ENCODE peak calls at places on chromosomes 5 and 9, in seven cellular contexts. One of them, this sample, is unnamed.
A peak's percentile ranks its signal among the peaks of the same experiment; 100 is the strongest.

GRCh38 chr5:133398646-133399081 is 213.7 kb downstream of the FSTL4 start:
- DNase-seq in brain microvascular endothelial cell: no peak
- DNase-seq in AG04450: no peak
- DNase-seq in SJSA1: no peak
- DNase-seq in neuronal stem cell: no peak
- DNase-seq in endodermal cell: peak; percentile 17
- DNase-seq in heart left ventricle: no peak
- DNase-seq in this sample: no peak

GRCh38 chr5:78005021-78005785 is 229.1 kb upstream of the TBCA start:
- DNase-seq in brain microvascular endothelial cell: peak; percentile 38
- DNase-seq in AG04450: no peak
- DNase-seq in SJSA1: peak; percentile 20
- DNase-seq in neuronal stem cell: no peak
- DNase-seq in endodermal cell: no peak
- DNase-seq in heart left ventricle: no peak
- DNase-seq in this sample: no peak

GRCh38 chr5:134543820-134544692 is 18.6 kb downstream of the JADE2 start:
- DNase-seq in brain microvascular endothelial cell: no peak
- DNase-seq in AG04450: no peak
- DNase-seq in SJSA1: no peak
- DNase-seq in neuronal stem cell: no peak
- DNase-seq in endodermal cell: peak; percentile 41
- DNase-seq in heart left ventricle: no peak
- DNase-seq in this sample: peak; percentile 25

GRCh38 chr5:178606269-178606668 is 16.1 kb upstream of the COL23A1 start:
- DNase-seq in brain microvascular endothelial cell: no peak
- DNase-seq in AG04450: no peak
- DNase-seq in SJSA1: no peak
- DNase-seq in neuronal stem cell: no peak
- DNase-seq in endodermal cell: no peak
- DNase-seq in heart left ventricle: no peak
- DNase-seq in this sample: no peak

GRCh38 chr5:171681667-171682066 is 104.0 kb upstream of the SMIM23 start:
- DNase-seq in brain microvascular endothelial cell: peak; percentile 11
- DNase-seq in AG04450: no peak
- DNase-seq in SJSA1: no peak
- DNase-seq in neuronal stem cell: no peak
- DNase-seq in endodermal cell: no peak
- DNase-seq in heart left ventricle: no peak
- DNase-seq in this sample: no peak

GRCh38 chr5:66864240-66864884 is 268.2 kb downstream of the MAST4 start:
- DNase-seq in brain microvascular endothelial cell: peak; percentile 76
- DNase-seq in AG04450: no peak
- DNase-seq in SJSA1: peak; percentile 57
- DNase-seq in neuronal stem cell: no peak
- DNase-seq in endodermal cell: peak; percentile 61
- DNase-seq in heart left ventricle: no peak
- DNase-seq in this sample: peak; percentile 27

GRCh38 chr5:122653087-122654017 is 121.5 kb upstream of the SNX2 start:
- DNase-seq in brain microvascular endothelial cell: peak; percentile 85
- DNase-seq in AG04450: no peak
- DNase-seq in SJSA1: no peak
- DNase-seq in neuronal stem cell: no peak
- DNase-seq in endodermal cell: no peak
- DNase-seq in heart left ventricle: no peak
- DNase-seq in this sample: no peak

GRCh38 chr5:6480133-6481051 is 31.7 kb downstream of the UBE2QL1 start:
- DNase-seq in brain microvascular endothelial cell: no peak
- DNase-seq in AG04450: no peak
- DNase-seq in SJSA1: no peak
- DNase-seq in neuronal stem cell: no peak
- DNase-seq in endodermal cell: peak; percentile 63
- DNase-seq in heart left ventricle: no peak
- DNase-seq in this sample: no peak

GRCh38 chr5:156380846-156381245 is 53.9 kb downstream of the SGCD start:
- DNase-seq in brain microvascular endothelial cell: no peak
- DNase-seq in AG04450: no peak
- DNase-seq in SJSA1: no peak
- DNase-seq in neuronal stem cell: no peak
- DNase-seq in endodermal cell: no peak
- DNase-seq in heart left ventricle: no peak
- DNase-seq in this sample: no peak

GRCh38 chr5:10760033-10760975 is 730 bp downstream of the DAP start:
- DNase-seq in brain microvascular endothelial cell: peak; percentile 37
- DNase-seq in AG04450: no peak
- DNase-seq in SJSA1: peak; percentile 79
- DNase-seq in neuronal stem cell: peak; percentile 29
- DNase-seq in endodermal cell: peak; percentile 84
- DNase-seq in heart left ventricle: peak; percentile 55
- DNase-seq in this sample: no peak

GRCh38 chr9:73474002-73474600 is 322.4 kb downstream of the ANXA1 start:
- DNase-seq in brain microvascular endothelial cell: no peak
- DNase-seq in AG04450: no peak
- DNase-seq in SJSA1: no peak
- DNase-seq in neuronal stem cell: no peak
- DNase-seq in endodermal cell: no peak
- DNase-seq in heart left ventricle: no peak
- DNase-seq in this sample: no peak

GRCh38 chr9:36486454-36486932 is 86.2 kb upstream of the MELK start:
- DNase-seq in brain microvascular endothelial cell: no peak
- DNase-seq in AG04450: no peak
- DNase-seq in SJSA1: no peak
- DNase-seq in neuronal stem cell: peak; percentile 30
- DNase-seq in endodermal cell: no peak
- DNase-seq in heart left ventricle: peak; percentile 27
- DNase-seq in this sample: no peak

GRCh38 chr5:135360278-135361274 is 38.5 kb downstream of the MACROH2A1 start:
- DNase-seq in brain microvascular endothelial cell: no peak
- DNase-seq in AG04450: no peak
- DNase-seq in SJSA1: no peak
- DNase-seq in neuronal stem cell: no peak
- DNase-seq in endodermal cell: no peak
- DNase-seq in heart left ventricle: no peak
- DNase-seq in this sample: no peak

GRCh38 chr5:23730023-23730422 is 222.6 kb downstream of the PRDM9 start:
- DNase-seq in brain microvascular endothelial cell: no peak
- DNase-seq in AG04450: no peak
- DNase-seq in SJSA1: no peak
- DNase-seq in neuronal stem cell: peak; percentile 2
- DNase-seq in endodermal cell: no peak
- DNase-seq in heart left ventricle: no peak
- DNase-seq in this sample: no peak

GRCh38 chr9:15901572-15901971 is 348.7 kb downstream of the CCDC171 start:
- DNase-seq in brain microvascular endothelial cell: no peak
- DNase-seq in AG04450: no peak
- DNase-seq in SJSA1: no peak
- DNase-seq in neuronal stem cell: no peak
- DNase-seq in endodermal cell: no peak
- DNase-seq in heart left ventricle: no peak
- DNase-seq in this sample: no peak

GRCh38 chr9:134413112-134413715 is 87.0 kb downstream of the RXRA start:
- DNase-seq in brain microvascular endothelial cell: no peak
- DNase-seq in AG04450: no peak
- DNase-seq in SJSA1: no peak
- DNase-seq in neuronal stem cell: no peak
- DNase-seq in endodermal cell: no peak
- DNase-seq in heart left ventricle: no peak
- DNase-seq in this sample: no peak

GRCh38 chr5:128356011-128356410 is 182.0 kb downstream of the FBN2 start:
- DNase-seq in brain microvascular endothelial cell: no peak
- DNase-seq in AG04450: no peak
- DNase-seq in SJSA1: no peak
- DNase-seq in neuronal stem cell: no peak
- DNase-seq in endodermal cell: no peak
- DNase-seq in heart left ventricle: no peak
- DNase-seq in this sample: no peak

GRCh38 chr9:134625361-134626140 is 16.1 kb upstream of the COL5A1 start:
- DNase-seq in brain microvascular endothelial cell: peak; percentile 61
- DNase-seq in AG04450: no peak
- DNase-seq in SJSA1: no peak
- DNase-seq in neuronal stem cell: no peak
- DNase-seq in endodermal cell: peak; percentile 46
- DNase-seq in heart left ventricle: no peak
- DNase-seq in this sample: no peak

GRCh38 chr5:135887881-135888614 is 7.6 kb downstream of the IL9 start:
- DNase-seq in brain microvascular endothelial cell: peak; percentile 29
- DNase-seq in AG04450: no peak
- DNase-seq in SJSA1: no peak
- DNase-seq in neuronal stem cell: peak; percentile 21
- DNase-seq in endodermal cell: peak; percentile 73
- DNase-seq in heart left ventricle: no peak
- DNase-seq in this sample: no peak

GRCh38 chr5:146447734-146448380 is 724 bp downstream of the TCERG1 start:
- DNase-seq in brain microvascular endothelial cell: peak; percentile 39
- DNase-seq in AG04450: no peak
- DNase-seq in SJSA1: no peak
- DNase-seq in neuronal stem cell: no peak
- DNase-seq in endodermal cell: no peak
- DNase-seq in heart left ventricle: no peak
- DNase-seq in this sample: peak; percentile 12

GRCh38 chr5:3931976-3932375 is 336.3 kb downstream of the IRX1 start:
- DNase-seq in brain microvascular endothelial cell: no peak
- DNase-seq in AG04450: no peak
- DNase-seq in SJSA1: no peak
- DNase-seq in neuronal stem cell: peak; percentile 4
- DNase-seq in endodermal cell: no peak
- DNase-seq in heart left ventricle: no peak
- DNase-seq in this sample: no peak

DNA sequence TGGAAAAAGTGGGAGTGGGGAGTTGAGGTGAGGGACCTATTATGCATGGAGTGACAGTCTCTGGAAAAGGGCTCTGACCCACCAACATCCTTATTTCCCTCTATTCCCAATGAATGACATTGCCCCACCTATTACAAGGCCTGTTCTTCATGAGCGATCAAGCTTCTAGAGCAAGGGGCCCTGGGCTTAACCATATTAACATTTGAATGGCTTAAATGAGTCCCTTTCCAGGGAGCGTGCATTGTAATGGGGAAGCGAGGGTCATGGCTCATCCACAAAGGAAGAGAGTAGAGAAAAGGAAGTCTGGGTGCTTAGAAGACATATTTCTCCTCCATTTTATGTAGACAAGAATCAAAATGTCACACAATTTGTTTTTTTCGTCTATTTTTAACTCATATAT is 255.5 kb downstream of the CAAP1 start:
- DNase-seq in brain microvascular endothelial cell: no peak
- DNase-seq in AG04450: no peak
- DNase-seq in SJSA1: no peak
- DNase-seq in neuronal stem cell: no peak
- DNase-seq in endodermal cell: peak; percentile 77
- DNase-seq in heart left ventricle: no peak
- DNase-seq in this sample: no peak
- H3K27ac ChIP-seq in brain microvascular endothelial cell: no peak overlapping the region
- H3K27ac ChIP-seq in AG04450: peak overlapping the region; percentile 2
- H3K27ac ChIP-seq in SJSA1: no peak overlapping the region
- H3K27ac ChIP-seq in neuronal stem cell: no peak overlapping the region
- H3K27ac ChIP-seq in endodermal cell: no peak overlapping the region
- H3K27ac ChIP-seq in heart left ventricle: no peak overlapping the region
- H3K27ac ChIP-seq in this sample: no peak overlapping the region

DNA sequence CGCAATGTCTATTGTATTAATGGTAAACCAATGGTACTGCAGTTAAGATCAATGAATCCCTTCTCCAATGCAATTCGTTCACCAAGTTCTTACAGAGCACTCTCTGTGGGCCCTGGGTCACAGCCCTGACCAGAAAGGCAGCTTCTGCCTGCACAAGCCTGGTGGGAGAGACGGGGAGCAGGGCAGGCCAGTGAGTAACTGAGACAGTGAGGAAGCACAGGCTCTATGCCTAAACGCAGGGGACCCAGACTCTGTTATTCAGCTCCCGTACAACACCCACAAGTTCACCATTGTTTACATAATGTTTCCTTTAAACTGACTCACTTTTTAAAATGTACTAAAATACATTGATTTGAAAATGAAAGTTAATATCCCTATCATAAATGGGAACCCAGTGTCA is 40.5 kb upstream of the CTSL start:
- DNase-seq in brain microvascular endothelial cell: peak; percentile 31
- DNase-seq in AG04450: no peak
- DNase-seq in SJSA1: no peak
- DNase-seq in neuronal stem cell: no peak
- DNase-seq in endodermal cell: peak; percentile 12
- DNase-seq in heart left ventricle: no peak
- DNase-seq in this sample: no peak
- H3K27ac ChIP-seq in brain microvascular endothelial cell: peak overlapping the region; percentile 25
- H3K27ac ChIP-seq in AG04450: no peak overlapping the region
- H3K27ac ChIP-seq in SJSA1: peak overlapping the region; percentile 15
- H3K27ac ChIP-seq in neuronal stem cell: no peak overlapping the region
- H3K27ac ChIP-seq in endodermal cell: no peak overlapping the region
- H3K27ac ChIP-seq in heart left ventricle: no peak overlapping the region
- H3K27ac ChIP-seq in this sample: no peak overlapping the region

DNA sequence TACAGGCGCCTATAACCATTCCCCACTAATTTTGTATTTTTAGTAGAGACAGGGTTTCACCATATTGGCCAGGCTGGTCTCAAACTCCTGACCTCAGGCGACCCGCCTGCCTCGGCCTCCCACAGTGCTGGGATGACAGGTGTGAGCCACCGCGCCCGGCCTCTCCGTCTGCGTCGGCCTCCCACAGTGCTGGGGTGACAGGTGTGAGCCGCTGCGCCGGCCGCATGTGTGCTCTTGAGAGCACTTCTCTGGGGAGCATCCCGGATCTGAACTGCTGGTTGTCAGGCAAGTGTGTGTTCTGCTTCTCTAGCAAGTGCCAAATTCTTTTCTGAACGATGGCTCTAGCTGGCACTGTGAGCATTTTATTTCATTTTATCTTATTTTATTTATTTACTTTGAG is 3.7 kb upstream of the ENTPD2 start:
- DNase-seq in brain microvascular endothelial cell: no peak
- DNase-seq in AG04450: no peak
- DNase-seq in SJSA1: no peak
- DNase-seq in neuronal stem cell: no peak
- DNase-seq in endodermal cell: no peak
- DNase-seq in heart left ventricle: no peak
- DNase-seq in this sample: no peak
- H3K27ac ChIP-seq in brain microvascular endothelial cell: no peak overlapping the region
- H3K27ac ChIP-seq in AG04450: no peak overlapping the region
- H3K27ac ChIP-seq in SJSA1: no peak overlapping the region
- H3K27ac ChIP-seq in neuronal stem cell: no peak overlapping the region
- H3K27ac ChIP-seq in endodermal cell: no peak overlapping the region
- H3K27ac ChIP-seq in heart left ventricle: no peak overlapping the region
- H3K27ac ChIP-seq in this sample: no peak overlapping the region

DNA sequence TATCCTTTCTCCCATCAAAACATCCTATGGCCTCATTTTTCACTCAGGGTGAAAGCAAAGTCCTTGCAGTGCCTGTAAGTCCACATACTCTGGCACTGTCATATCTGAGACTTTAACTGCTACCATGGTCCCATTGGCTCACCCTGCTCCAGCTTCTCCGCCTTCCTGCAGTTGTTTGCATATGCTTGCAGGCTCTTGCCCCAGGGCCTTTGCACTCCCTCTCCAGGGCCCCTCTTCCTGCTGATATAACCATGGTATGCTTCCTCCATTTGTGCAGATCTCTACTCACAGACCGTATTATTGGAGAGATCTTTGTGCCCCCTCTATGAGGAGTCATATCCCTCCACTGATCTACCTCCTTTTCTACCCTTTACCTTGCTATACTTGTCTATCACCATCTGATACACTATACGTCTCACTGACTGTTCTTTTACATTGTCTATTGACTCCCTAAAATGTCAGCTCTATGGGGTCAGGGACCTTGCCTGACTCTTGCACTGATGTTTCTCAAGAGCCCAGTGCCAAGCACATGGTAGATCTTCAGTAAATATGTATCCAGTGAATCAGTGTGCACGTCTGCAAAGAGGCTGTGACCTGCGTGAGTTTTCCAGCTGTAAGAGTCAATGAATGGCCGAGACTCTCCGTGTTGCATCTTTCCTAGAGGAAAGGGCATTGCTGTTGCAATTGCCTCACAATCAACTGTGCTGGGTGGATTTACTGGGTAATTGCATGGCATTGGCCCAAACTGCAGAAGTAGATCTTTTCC is 81.7 kb upstream of the CPEB4 start:
- DNase-seq in brain microvascular endothelial cell: no peak
- DNase-seq in AG04450: no peak
- DNase-seq in SJSA1: no peak
- DNase-seq in neuronal stem cell: no peak
- DNase-seq in endodermal cell: no peak
- DNase-seq in heart left ventricle: no peak
- DNase-seq in this sample: no peak
- H3K27ac ChIP-seq in brain microvascular endothelial cell: no peak overlapping the region
- H3K27ac ChIP-seq in AG04450: no peak overlapping the region
- H3K27ac ChIP-seq in SJSA1: no peak overlapping the region
- H3K27ac ChIP-seq in neuronal stem cell: no peak overlapping the region
- H3K27ac ChIP-seq in endodermal cell: no peak overlapping the region
- H3K27ac ChIP-seq in heart left ventricle: no peak overlapping the region
- H3K27ac ChIP-seq in this sample: no peak overlapping the region